ENCODE peak calls at places on chromosomes 6 and 20, in nine cellular contexts. One of them, this sample, is unnamed.

GRCh38 chr20:1838479-1839279 is 56.5 kb upstream of the SIRPA start:
- DNase-seq in adipocyte: no peak
- DNase-seq in naive B cell: no peak
- DNase-seq in CD4-positive, alpha-beta T cell: no peak
- DNase-seq in GM20000: no peak
- DNase-seq in endodermal cell: no peak
- DNase-seq in Calu3: no peak
- DNase-seq in dorsolateral prefrontal cortex: peak
- DNase-seq in NCI-H2171: no peak
- DNase-seq in this sample: peak

GRCh38 chr6:21759721-21760120 is 166.2 kb downstream of the SOX4 start:
- DNase-seq in adipocyte: no peak
- DNase-seq in naive B cell: no peak
- DNase-seq in CD4-positive, alpha-beta T cell: no peak
- DNase-seq in GM20000: no peak
- DNase-seq in endodermal cell: no peak
- DNase-seq in Calu3: no peak
- DNase-seq in dorsolateral prefrontal cortex: no peak
- DNase-seq in NCI-H2171: no peak
- DNase-seq in this sample: no peak

GRCh38 chr6:170040115-170040500 is 250.8 kb downstream of the DLL1 start:
- DNase-seq in adipocyte: no peak
- DNase-seq in naive B cell: no peak
- DNase-seq in CD4-positive, alpha-beta T cell: no peak
- DNase-seq in GM20000: no peak
- DNase-seq in endodermal cell: no peak
- DNase-seq in Calu3: no peak
- DNase-seq in dorsolateral prefrontal cortex: no peak
- DNase-seq in NCI-H2171: no peak
- DNase-seq in this sample: no peak

GRCh38 chr6:163455553-163455952 is 41.0 kb downstream of the QKI start:
- DNase-seq in adipocyte: no peak
- DNase-seq in naive B cell: no peak
- DNase-seq in CD4-positive, alpha-beta T cell: no peak
- DNase-seq in GM20000: no peak
- DNase-seq in endodermal cell: no peak
- DNase-seq in Calu3: no peak
- DNase-seq in dorsolateral prefrontal cortex: no peak
- DNase-seq in NCI-H2171: no peak
- DNase-seq in this sample: no peak

GRCh38 chr20:59015812-59016711 is 3.2 kb upstream of the TUBB1 start:
- DNase-seq in adipocyte: no peak
- DNase-seq in naive B cell: no peak
- DNase-seq in CD4-positive, alpha-beta T cell: no peak
- DNase-seq in GM20000: no peak
- DNase-seq in endodermal cell: no peak
- DNase-seq in Calu3: no peak
- DNase-seq in dorsolateral prefrontal cortex: no peak
- DNase-seq in NCI-H2171: no peak
- DNase-seq in this sample: no peak

GRCh38 chr20:57526067-57526884 is 1.3 kb upstream of the CTCFL start:
- DNase-seq in adipocyte: no peak
- DNase-seq in naive B cell: no peak
- DNase-seq in CD4-positive, alpha-beta T cell: no peak
- DNase-seq in GM20000: peak
- DNase-seq in endodermal cell: peak
- DNase-seq in Calu3: peak
- DNase-seq in dorsolateral prefrontal cortex: no peak
- DNase-seq in NCI-H2171: no peak
- DNase-seq in this sample: no peak

GRCh38 chr20:25296094-25297093 is 48.5 kb downstream of the PYGB start:
- DNase-seq in adipocyte: no peak
- DNase-seq in naive B cell: no peak
- DNase-seq in CD4-positive, alpha-beta T cell: no peak
- DNase-seq in GM20000: peak
- DNase-seq in endodermal cell: peak
- DNase-seq in Calu3: no peak
- DNase-seq in dorsolateral prefrontal cortex: no peak
- DNase-seq in NCI-H2171: no peak
- DNase-seq in this sample: peak

GRCh38 chr6:153301602-153302001 is 170.5 kb upstream of the RGS17 start:
- DNase-seq in adipocyte: no peak
- DNase-seq in naive B cell: no peak
- DNase-seq in CD4-positive, alpha-beta T cell: no peak
- DNase-seq in GM20000: no peak
- DNase-seq in endodermal cell: no peak
- DNase-seq in Calu3: no peak
- DNase-seq in dorsolateral prefrontal cortex: no peak
- DNase-seq in NCI-H2171: no peak
- DNase-seq in this sample: no peak

GRCh38 chr20:20594171-20594530 is 118.3 kb downstream of the RALGAPA2 start:
- DNase-seq in adipocyte: peak
- DNase-seq in naive B cell: no peak
- DNase-seq in CD4-positive, alpha-beta T cell: no peak
- DNase-seq in GM20000: no peak
- DNase-seq in endodermal cell: no peak
- DNase-seq in Calu3: no peak
- DNase-seq in dorsolateral prefrontal cortex: no peak
- DNase-seq in NCI-H2171: peak
- DNase-seq in this sample: peak

GRCh38 chr6:83183082-83183828 is 9.8 kb downstream of the PGM3 start:
- DNase-seq in adipocyte: peak
- DNase-seq in naive B cell: no peak
- DNase-seq in CD4-positive, alpha-beta T cell: no peak
- DNase-seq in GM20000: no peak
- DNase-seq in endodermal cell: no peak
- DNase-seq in Calu3: no peak
- DNase-seq in dorsolateral prefrontal cortex: no peak
- DNase-seq in NCI-H2171: no peak
- DNase-seq in this sample: peak

GRCh38 chr6:26576929-26577719 is 19.6 kb upstream of the ABT1 start:
- DNase-seq in adipocyte: peak
- DNase-seq in naive B cell: peak
- DNase-seq in CD4-positive, alpha-beta T cell: peak
- DNase-seq in GM20000: no peak
- DNase-seq in endodermal cell: peak
- DNase-seq in Calu3: peak
- DNase-seq in dorsolateral prefrontal cortex: no peak
- DNase-seq in NCI-H2171: no peak
- DNase-seq in this sample: peak

GRCh38 chr6:149014631-149015171 is 267.9 kb downstream of the UST start:
- DNase-seq in adipocyte: no peak
- DNase-seq in naive B cell: no peak
- DNase-seq in CD4-positive, alpha-beta T cell: no peak
- DNase-seq in GM20000: no peak
- DNase-seq in endodermal cell: peak
- DNase-seq in Calu3: no peak
- DNase-seq in dorsolateral prefrontal cortex: no peak
- DNase-seq in NCI-H2171: no peak
- DNase-seq in this sample: no peak

GRCh38 chr6:147081210-147081609 is 123.0 kb upstream of the STXBP5 start:
- DNase-seq in adipocyte: no peak
- DNase-seq in naive B cell: no peak
- DNase-seq in CD4-positive, alpha-beta T cell: no peak
- DNase-seq in GM20000: no peak
- DNase-seq in endodermal cell: no peak
- DNase-seq in Calu3: peak
- DNase-seq in dorsolateral prefrontal cortex: no peak
- DNase-seq in NCI-H2171: no peak
- DNase-seq in this sample: peak

GRCh38 chr6:841569-841968 is 148.6 kb upstream of the EXOC2 start:
- DNase-seq in adipocyte: no peak
- DNase-seq in naive B cell: no peak
- DNase-seq in CD4-positive, alpha-beta T cell: no peak
- DNase-seq in GM20000: no peak
- DNase-seq in endodermal cell: no peak
- DNase-seq in Calu3: no peak
- DNase-seq in dorsolateral prefrontal cortex: no peak
- DNase-seq in NCI-H2171: no peak
- DNase-seq in this sample: no peak

GRCh38 chr20:49318430-49319203 is 40.8 kb upstream of the ZNFX1 start:
- DNase-seq in adipocyte: no peak
- DNase-seq in naive B cell: no peak
- DNase-seq in CD4-positive, alpha-beta T cell: no peak
- DNase-seq in GM20000: no peak
- DNase-seq in endodermal cell: peak
- DNase-seq in Calu3: no peak
- DNase-seq in dorsolateral prefrontal cortex: no peak
- DNase-seq in NCI-H2171: no peak
- DNase-seq in this sample: peak

GRCh38 chr6:75934643-75935472 is 137.6 kb downstream of the IMPG1 start:
- DNase-seq in adipocyte: peak
- DNase-seq in naive B cell: peak
- DNase-seq in CD4-positive, alpha-beta T cell: no peak
- DNase-seq in GM20000: peak
- DNase-seq in endodermal cell: peak
- DNase-seq in Calu3: peak
- DNase-seq in dorsolateral prefrontal cortex: peak
- DNase-seq in NCI-H2171: peak
- DNase-seq in this sample: peak

GRCh38 chr20:61923371-61924166 is 142.1 kb downstream of the TAF4 start:
- DNase-seq in adipocyte: no peak
- DNase-seq in naive B cell: no peak
- DNase-seq in CD4-positive, alpha-beta T cell: no peak
- DNase-seq in GM20000: no peak
- DNase-seq in endodermal cell: no peak
- DNase-seq in Calu3: no peak
- DNase-seq in dorsolateral prefrontal cortex: no peak
- DNase-seq in NCI-H2171: no peak
- DNase-seq in this sample: no peak

GRCh38 chr20:52047811-52048302 is 143.7 kb downstream of the ZFP64 start:
- DNase-seq in adipocyte: peak
- DNase-seq in naive B cell: no peak
- DNase-seq in CD4-positive, alpha-beta T cell: no peak
- DNase-seq in GM20000: peak
- DNase-seq in endodermal cell: peak
- DNase-seq in Calu3: peak
- DNase-seq in dorsolateral prefrontal cortex: no peak
- DNase-seq in NCI-H2171: no peak
- DNase-seq in this sample: no peak

This sample was measured in hepatocyte.